ENCODE peak calls at places on chromosomes 7 and 10, in seven cellular contexts. N is psoas muscle, R is HFF-Myc, F is omental fat pad, Q is AG04450, J is GM20000, O is cardiac muscle cell. B is an unnamed sample.

GRCh38 chr10:112552593-112553110 is 105.6 kb downstream of the VTI1A start:
- DNase-seq in N (no peak), R (no peak), F (no peak), Q (no peak), J (no peak), O (no peak), B (no peak)

GRCh38 chr10:43082087-43082486 is 5.2 kb downstream of the RET start:
- DNase-seq in N (no peak), R (no peak), F (no peak), Q (no peak), J (no peak), O (no peak), B (no peak)

GRCh38 chr7:14125998-14126397 is 136.5 kb upstream of the ETV1 start:
- DNase-seq in N (no peak), R (no peak), F (no peak), Q (no peak), J (no peak), O (no peak), B (no peak)

GRCh38 chr10:84232376-84232775 is 7.0 kb upstream of the LRIT2 start:
- DNase-seq in N (no peak), R (no peak), F (no peak), Q (no peak), J (no peak), O (no peak), B (no peak)

GRCh38 chr10:77290528-77291155 is 347.0 kb downstream of the KCNMA1 start:
- DNase-seq in N (no peak), R (no peak), F (no peak), Q (peak), J (no peak), O (peak), B (no peak)

GRCh38 chr10:122253605-122254004 is 17.5 kb upstream of the BTBD16 start:
- DNase-seq in N (no peak), R (no peak), F (no peak), Q (no peak), J (no peak), O (no peak), B (no peak)

GRCh38 chr7:155591055-155591750 is 44.8 kb upstream of the CNPY1 start:
- DNase-seq in N (no peak), R (no peak), F (no peak), Q (no peak), J (no peak), O (no peak), B (no peak)

GRCh38 chr7:19107392-19108147 is 9.9 kb downstream of the TWIST1 start:
- DNase-seq in N (peak), R (no peak), F (no peak), Q (no peak), J (no peak), O (peak), B (no peak)

GRCh38 chr7:139629392-139630082 is 106.1 kb downstream of the CLEC2L start:
- DNase-seq in N (no peak), R (no peak), F (no peak), Q (no peak), J (no peak), O (no peak), B (no peak)

GRCh38 chr7:16671811-16672210 is 25.8 kb downstream of the BZW2 start:
- DNase-seq in N (no peak), R (no peak), F (no peak), Q (no peak), J (no peak), O (peak), B (no peak)

GRCh38 chr7:130210181-130210935 is 2.7 kb downstream of the SSMEM1 start:
- DNase-seq in N (no peak), R (no peak), F (no peak), Q (no peak), J (no peak), O (no peak), B (no peak)

GRCh38 chr7:100965051-100965722 is 4.2 kb upstream of the MUC12 start:
- DNase-seq in N (no peak), R (no peak), F (no peak), Q (no peak), J (no peak), O (no peak), B (no peak)

GRCh38 chr7:28955723-28956607 is 2.2 kb downstream of the TRIL start:
- DNase-seq in N (peak), R (no peak), F (no peak), Q (no peak), J (peak), O (peak), B (peak)

GRCh38 chr7:2006231-2006771 is 226.4 kb downstream of the MAD1L1 start:
- DNase-seq in N (peak), R (no peak), F (no peak), Q (no peak), J (no peak), O (no peak), B (no peak)

GRCh38 chr7:75704928-75705327 is 33.8 kb downstream of the HIP1 start:
- DNase-seq in N (no peak), R (no peak), F (no peak), Q (no peak), J (no peak), O (no peak), B (no peak)

GRCh38 chr7:417625-417889 is 102.1 kb downstream of the PDGFA start:
- DNase-seq in N (no peak), R (no peak), F (no peak), Q (no peak), J (no peak), O (no peak), B (no peak)

GRCh38 chr10:48748573-48748972 is 63.9 kb downstream of the WDFY4 start:
- DNase-seq in N (no peak), R (no peak), F (no peak), Q (no peak), J (no peak), O (no peak), B (peak)

GRCh38 chr7:34275629-34276028 is 370.3 kb downstream of the BMPER start:
- DNase-seq in N (no peak), R (no peak), F (no peak), Q (no peak), J (no peak), O (no peak), B (no peak)

GRCh38 chr10:117222552-117223412 is 18.1 kb upstream of the SLC18A2 start:
- DNase-seq in N (no peak), R (no peak), F (no peak), Q (no peak), J (no peak), O (no peak), B (no peak)

GRCh38 chr10:24393206-24393605 is 184.3 kb downstream of the KIAA1217 start:
- DNase-seq in N (no peak), R (no peak), F (no peak), Q (no peak), J (no peak), O (no peak), B (no peak)

GRCh38 chr10:14481752-14482151 is 151.0 kb upstream of the FRMD4A start:
- DNase-seq in N (no peak), R (no peak), F (no peak), Q (no peak), J (no peak), O (no peak), B (no peak)

GRCh38 chr10:24357344-24358021 is 148.5 kb downstream of the KIAA1217 start:
- DNase-seq in N (no peak), R (no peak), F (no peak), Q (no peak), J (no peak), O (no peak), B (no peak)

GRCh38 chr7:33428415-33428814 is 299.1 kb downstream of the BBS9 start:
- DNase-seq in N (no peak), R (no peak), F (no peak), Q (no peak), J (no peak), O (no peak), B (no peak)

GRCh38 chr10:109975251-109975650 is 32.5 kb upstream of the ADD3 start:
- DNase-seq in N (no peak), R (no peak), F (no peak), Q (no peak), J (no peak), O (no peak), B (no peak)

GRCh38 chr7:34190299-34190698 is 285.0 kb downstream of the BMPER start:
- DNase-seq in N (peak), R (no peak), F (no peak), Q (no peak), J (no peak), O (no peak), B (no peak)

GRCh38 chr10:52443419-52444388 is 129.6 kb downstream of the DKK1 start:
- DNase-seq in N (no peak), R (peak), F (no peak), Q (peak), J (no peak), O (peak), B (no peak)

GRCh38 chr7:26155531-26156375 is 3.8 kb downstream of the NFE2L3 start:
- DNase-seq in N (no peak), R (no peak), F (no peak), Q (no peak), J (no peak), O (peak), B (no peak)

GRCh38 chr7:128408709-128409434 is 910 bp downstream of the IMPDH1 start:
- DNase-seq in N (no peak), R (no peak), F (peak), Q (no peak), J (no peak), O (peak), B (no peak)

GRCh38 chr10:11598749-11599396 is 12.6 kb downstream of the USP6NL start:
- DNase-seq in N (no peak), R (no peak), F (no peak), Q (no peak), J (no peak), O (no peak), B (no peak)

DNA sequence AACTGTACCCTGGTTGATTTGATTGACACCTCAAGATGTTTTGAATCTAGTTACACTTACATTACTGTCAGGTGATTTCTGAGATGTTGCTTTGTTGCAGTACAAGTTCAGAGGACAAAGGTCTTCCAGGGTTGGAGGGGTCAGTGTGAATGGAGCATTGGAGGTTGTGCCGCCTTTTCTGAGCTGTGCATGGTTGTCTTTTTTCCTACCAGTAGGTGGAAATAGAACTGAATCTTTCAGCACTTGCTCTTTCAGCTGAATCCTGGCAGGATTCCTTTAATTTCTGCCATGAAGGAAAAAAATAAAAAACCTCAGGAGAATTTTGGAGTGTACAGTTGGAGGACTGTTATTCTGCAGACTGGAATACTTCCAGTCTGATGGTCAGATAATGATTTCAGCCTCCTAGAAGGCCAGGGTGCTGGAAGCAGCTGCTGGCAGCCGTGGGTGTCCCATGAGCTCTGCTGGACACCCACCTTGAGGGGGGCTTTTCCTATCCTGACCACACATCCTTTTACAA is 82.7 kb downstream of the PLCE1 start:
- DNase-seq in N (no peak), R (no peak), F (no peak), Q (peak), J (no peak), O (peak), B (no peak)
- TF ChIP-seq CTCF in N (peak), R (peak), F (no peak), Q (peak), J (no peak), O (peak), B (peak)

GRCh38 chr7:105487559-105488218 is 34.4 kb downstream of the PUS7 start:
- DNase-seq in N (no peak), R (peak), F (no peak), Q (peak), J (peak), O (peak), B (no peak)
- TF ChIP-seq CTCF in N (peak), R (peak), F (no peak), Q (peak), J (no peak), O (peak), B (peak)

DNA sequence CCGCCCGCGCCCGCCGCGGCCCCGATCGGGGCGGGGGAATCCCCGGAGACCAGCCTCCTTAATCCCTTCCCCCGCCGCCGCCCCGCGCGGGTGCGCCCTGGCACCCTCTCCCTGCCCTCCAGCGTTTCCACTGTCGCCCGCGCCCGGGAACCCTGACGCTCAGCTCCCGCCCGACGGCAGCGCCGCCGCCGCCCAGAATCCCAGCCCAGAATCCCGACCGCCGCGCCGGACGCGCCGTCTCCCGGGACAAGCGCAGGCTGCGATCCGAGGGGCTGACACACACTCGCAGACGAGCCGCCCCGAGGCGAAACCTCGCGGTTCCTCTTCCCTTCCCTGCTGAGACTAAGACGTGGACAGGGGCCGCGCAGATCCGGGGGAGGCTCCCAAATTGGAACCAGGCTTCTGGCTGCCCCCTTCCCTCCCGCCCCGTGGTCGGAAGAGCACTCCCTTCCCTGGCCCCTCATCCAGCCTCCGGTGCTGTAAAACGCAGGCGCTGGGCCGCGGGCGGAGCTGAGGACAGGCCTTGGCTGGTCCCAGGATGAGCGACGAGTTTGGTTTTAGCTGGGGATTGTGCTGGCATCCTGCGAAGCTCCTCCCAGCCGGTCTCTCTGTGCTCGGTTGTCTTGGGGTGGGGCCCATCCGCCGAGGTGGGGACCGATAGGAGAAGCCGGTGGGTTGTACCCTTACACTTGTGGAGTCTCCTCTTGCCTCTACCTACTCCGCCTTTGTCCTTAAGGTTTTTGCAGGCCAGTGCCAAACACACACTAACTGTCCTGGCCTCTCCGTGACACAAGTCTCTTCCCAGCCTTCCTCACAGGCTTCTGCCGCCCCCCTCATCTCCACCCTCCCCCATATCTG is 1.1 kb downstream of the MARVELD1 start:
- DNase-seq in N (peak), R (no peak), F (no peak), Q (no peak), J (peak), O (peak), B (peak)
- TF ChIP-seq CTCF in N (no peak), R (no peak), F (no peak), Q (no peak), J (no peak), O (no peak), B (no peak)

GRCh38 chr7:149860821-149861727 is 12.7 kb upstream of the ATP6V0E2 start:
- DNase-seq in N (no peak), R (no peak), F (peak), Q (no peak), J (no peak), O (no peak), B (no peak)
- TF ChIP-seq CTCF in N (peak), R (peak), F (no peak), Q (peak), J (no peak), O (peak), B (peak)

GRCh38 chr7:44085549-44085948 is 3.2 kb upstream of the POLM start:
- DNase-seq in N (peak), R (no peak), F (no peak), Q (no peak), J (no peak), O (no peak), B (peak)
- TF ChIP-seq CTCF in N (no peak), R (peak), F (no peak), Q (no peak), J (no peak), O (no peak), B (no peak)

DNA sequence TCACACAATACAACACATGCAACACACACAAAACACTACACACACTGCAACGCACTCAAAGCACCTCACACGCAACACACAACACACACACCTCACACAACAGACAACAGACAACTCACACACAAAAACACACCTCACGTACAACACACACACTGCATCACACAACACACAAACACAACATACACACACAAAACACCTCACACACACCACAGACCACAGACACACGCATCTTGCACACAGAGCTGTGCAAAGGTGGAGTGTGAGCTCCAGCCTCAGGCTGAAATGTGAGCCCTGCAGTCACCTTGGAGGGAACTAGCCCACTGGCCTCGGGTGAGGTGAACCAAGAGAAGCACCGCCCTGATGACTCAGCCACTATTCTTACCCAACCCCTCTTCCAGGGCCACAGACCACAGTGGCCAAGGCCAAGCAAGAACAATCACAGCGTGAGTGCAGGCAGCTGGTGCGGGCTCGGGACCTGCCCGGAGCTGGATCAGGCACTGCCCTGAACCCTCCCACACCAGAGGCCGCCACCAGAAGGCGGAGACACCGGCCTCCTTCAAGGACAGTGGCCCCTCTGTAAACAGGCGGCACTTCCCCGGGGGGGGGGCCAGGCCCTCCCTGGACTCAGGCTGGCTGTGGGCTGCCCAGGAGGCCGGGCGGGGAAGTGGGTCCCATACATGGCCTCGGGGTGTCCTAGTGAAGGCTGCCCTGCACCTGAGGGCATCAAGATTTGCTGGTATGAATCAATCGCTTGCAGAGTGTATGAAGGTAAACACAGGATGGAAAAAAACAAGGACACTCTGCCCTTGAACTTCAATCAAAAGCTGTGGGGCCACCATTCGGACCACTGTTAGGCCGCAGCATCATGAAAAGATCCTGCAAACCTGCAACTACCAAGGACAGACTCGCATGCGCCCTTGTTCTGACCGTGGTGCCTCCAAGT is 106.7 kb downstream of the TNS3 start:
- DNase-seq in N (peak), R (peak), F (peak), Q (peak), J (peak), O (peak), B (peak)
- TF ChIP-seq CTCF in N (peak), R (no peak), F (no peak), Q (peak), J (no peak), O (peak), B (peak)

DNA sequence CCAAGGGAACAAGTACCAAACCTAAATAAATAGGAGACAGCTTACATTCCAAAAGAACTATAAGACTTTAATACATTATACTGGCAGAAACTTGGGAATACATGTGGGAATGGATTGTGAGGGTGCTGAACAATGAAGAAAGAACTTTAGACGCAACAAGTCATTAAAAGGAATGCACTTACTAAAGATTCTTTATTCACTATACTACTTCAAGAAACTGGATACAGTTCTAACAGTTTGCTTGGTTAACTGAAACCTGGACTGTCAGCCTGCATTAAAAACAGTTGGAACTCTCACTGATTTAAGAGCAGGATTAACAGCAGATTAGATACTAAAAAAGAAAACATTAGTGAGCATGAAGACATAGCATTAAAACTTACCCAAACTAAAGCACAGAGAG is 12.0 kb downstream of the CACUL1 start:
- DNase-seq in N (no peak), R (no peak), F (no peak), Q (peak), J (no peak), O (no peak), B (no peak)
- TF ChIP-seq CTCF in N (no peak), R (no peak), F (no peak), Q (no peak), J (no peak), O (no peak), B (no peak)